ENCODE peak calls at places on chromosomes 11 and 22, in ten cellular contexts. One of them, this sample, is unnamed. For H3K9me3, the result is how much of the 10 kb centered on the place peaks cover.

GRCh38 chr11:116217006-116217405 is 555.8 kb downstream of the BUD13 start:
- DNase-seq in A549: peak
- DNase-seq in K562: peak
- DNase-seq in uterus: no peak
- DNase-seq in endothelial cell of umbilical vein: peak
- DNase-seq in adrenal gland: peak
- DNase-seq in IMR-90: peak
- DNase-seq in stomach: no peak
- DNase-seq in HCT116: peak
- DNase-seq in sigmoid colon: no peak
- DNase-seq in this sample: peak

GRCh38 chr11:123183391-123184099 is 11.5 kb downstream of the CLMP start:
- DNase-seq in adrenal gland: no peak
- DNase-seq in K562: no peak
- DNase-seq in IMR-90: no peak
- DNase-seq in HCT116: no peak
- DNase-seq in A549: no peak
- DNase-seq in uterus: no peak
- DNase-seq in stomach: no peak
- DNase-seq in sigmoid colon: no peak
- DNase-seq in endothelial cell of umbilical vein: no peak
- DNase-seq in this sample: no peak

GRCh38 chr11:60251485-60252207 is 8.7 kb upstream of the MS4A4E start:
- DNase-seq in A549: peak
- DNase-seq in adrenal gland: peak
- DNase-seq in uterus: no peak
- DNase-seq in K562: peak
- DNase-seq in endothelial cell of umbilical vein: peak
- DNase-seq in HCT116: peak
- DNase-seq in IMR-90: no peak
- DNase-seq in sigmoid colon: no peak
- DNase-seq in stomach: no peak
- DNase-seq in this sample: no peak

GRCh38 chr11:124865181-124865901 is at the start of gene ROBO3:
- DNase-seq in adrenal gland: no peak
- DNase-seq in stomach: no peak
- DNase-seq in A549: no peak
- DNase-seq in K562: no peak
- DNase-seq in HCT116: no peak
- DNase-seq in sigmoid colon: peak
- DNase-seq in IMR-90: no peak
- DNase-seq in endothelial cell of umbilical vein: no peak
- DNase-seq in uterus: no peak
- DNase-seq in this sample: no peak

GRCh38 chr11:24344222-24344621 is 152.6 kb upstream of the LUZP2 start:
- DNase-seq in A549: no peak
- DNase-seq in endothelial cell of umbilical vein: no peak
- DNase-seq in stomach: no peak
- DNase-seq in adrenal gland: no peak
- DNase-seq in uterus: no peak
- DNase-seq in K562: no peak
- DNase-seq in IMR-90: no peak
- DNase-seq in HCT116: no peak
- DNase-seq in sigmoid colon: no peak
- DNase-seq in this sample: no peak

GRCh38 chr11:112310414-112310813 is 49.8 kb upstream of the PLET1 start:
- DNase-seq in endothelial cell of umbilical vein: no peak
- DNase-seq in adrenal gland: no peak
- DNase-seq in HCT116: no peak
- DNase-seq in A549: peak
- DNase-seq in stomach: no peak
- DNase-seq in K562: no peak
- DNase-seq in sigmoid colon: no peak
- DNase-seq in uterus: no peak
- DNase-seq in IMR-90: peak
- DNase-seq in this sample: no peak

GRCh38 chr22:24834845-24835570 is 29.0 kb downstream of the SGSM1 start:
- DNase-seq in sigmoid colon: no peak
- DNase-seq in uterus: no peak
- DNase-seq in IMR-90: peak
- DNase-seq in HCT116: peak
- DNase-seq in endothelial cell of umbilical vein: peak
- DNase-seq in adrenal gland: no peak
- DNase-seq in A549: peak
- DNase-seq in K562: no peak
- DNase-seq in stomach: no peak
- DNase-seq in this sample: no peak

GRCh38 chr22:31227186-31227585 is 15.1 kb downstream of the LIMK2 start:
- DNase-seq in HCT116: no peak
- DNase-seq in A549: no peak
- DNase-seq in IMR-90: no peak
- DNase-seq in endothelial cell of umbilical vein: peak
- DNase-seq in adrenal gland: no peak
- DNase-seq in sigmoid colon: no peak
- DNase-seq in K562: no peak
- DNase-seq in uterus: no peak
- DNase-seq in stomach: no peak
- DNase-seq in this sample: no peak

GRCh38 chr11:76770642-76771445 is 12.3 kb upstream of the TSKU start:
- DNase-seq in sigmoid colon: peak
- DNase-seq in K562: no peak
- DNase-seq in stomach: peak
- DNase-seq in IMR-90: peak
- DNase-seq in A549: peak
- DNase-seq in uterus: peak
- DNase-seq in endothelial cell of umbilical vein: no peak
- DNase-seq in adrenal gland: peak
- DNase-seq in HCT116: no peak
- DNase-seq in this sample: peak

GRCh38 chr11:84608788-84609309 is 1018.3 kb downstream of the DLG2 start:
- DNase-seq in endothelial cell of umbilical vein: no peak
- DNase-seq in uterus: no peak
- DNase-seq in A549: no peak
- DNase-seq in HCT116: no peak
- DNase-seq in stomach: no peak
- DNase-seq in K562: no peak
- DNase-seq in adrenal gland: no peak
- DNase-seq in sigmoid colon: no peak
- DNase-seq in IMR-90: no peak
- DNase-seq in this sample: no peak

GRCh38 chr22:35661377-35661937 is 13.2 kb downstream of the APOL6 start:
- DNase-seq in adrenal gland: no peak
- DNase-seq in A549: no peak
- DNase-seq in uterus: no peak
- DNase-seq in HCT116: no peak
- DNase-seq in sigmoid colon: no peak
- DNase-seq in IMR-90: peak
- DNase-seq in endothelial cell of umbilical vein: no peak
- DNase-seq in K562: no peak
- DNase-seq in stomach: no peak
- DNase-seq in this sample: no peak

GRCh38 chr22:35657571-35658312 is 9.5 kb downstream of the APOL6 start:
- DNase-seq in endothelial cell of umbilical vein: no peak
- DNase-seq in adrenal gland: no peak
- DNase-seq in IMR-90: no peak
- DNase-seq in HCT116: no peak
- DNase-seq in sigmoid colon: no peak
- DNase-seq in stomach: no peak
- DNase-seq in A549: no peak
- DNase-seq in K562: no peak
- DNase-seq in uterus: no peak
- DNase-seq in this sample: no peak

GRCh38 chr22:35664955-35665577 is 16.8 kb downstream of the APOL6 start:
- DNase-seq in A549: no peak
- DNase-seq in sigmoid colon: no peak
- DNase-seq in HCT116: no peak
- DNase-seq in IMR-90: no peak
- DNase-seq in uterus: no peak
- DNase-seq in endothelial cell of umbilical vein: no peak
- DNase-seq in adrenal gland: no peak
- DNase-seq in stomach: no peak
- DNase-seq in K562: no peak
- DNase-seq in this sample: no peak

GRCh38 chr22:35663371-35663770 is 15.1 kb downstream of the APOL6 start:
- DNase-seq in stomach: no peak
- DNase-seq in K562: no peak
- DNase-seq in adrenal gland: no peak
- DNase-seq in endothelial cell of umbilical vein: no peak
- DNase-seq in HCT116: no peak
- DNase-seq in A549: no peak
- DNase-seq in sigmoid colon: no peak
- DNase-seq in IMR-90: no peak
- DNase-seq in uterus: no peak
- DNase-seq in this sample: no peak
- H3K9me3 ChIP-seq in stomach: under half
- H3K9me3 ChIP-seq in K562: under half
- H3K9me3 ChIP-seq in adrenal gland: under half
- H3K9me3 ChIP-seq in endothelial cell of umbilical vein: under half
- H3K9me3 ChIP-seq in HCT116: under half
- H3K9me3 ChIP-seq in A549: under half
- H3K9me3 ChIP-seq in sigmoid colon: under half
- H3K9me3 ChIP-seq in IMR-90: under half
- H3K9me3 ChIP-seq in uterus: under half
- H3K9me3 ChIP-seq in this sample: under half

GRCh38 chr11:10567466-10567865 is 999 bp downstream of the LYVE1 start:
- DNase-seq in A549: no peak
- DNase-seq in K562: no peak
- DNase-seq in sigmoid colon: no peak
- DNase-seq in uterus: no peak
- DNase-seq in stomach: no peak
- DNase-seq in HCT116: no peak
- DNase-seq in IMR-90: no peak
- DNase-seq in adrenal gland: no peak
- DNase-seq in endothelial cell of umbilical vein: no peak
- DNase-seq in this sample: no peak

GRCh38 chr11:10565493-10565892 is 3.0 kb downstream of the LYVE1 start:
- DNase-seq in K562: no peak
- DNase-seq in IMR-90: no peak
- DNase-seq in stomach: no peak
- DNase-seq in uterus: no peak
- DNase-seq in A549: no peak
- DNase-seq in endothelial cell of umbilical vein: no peak
- DNase-seq in adrenal gland: no peak
- DNase-seq in sigmoid colon: no peak
- DNase-seq in HCT116: no peak
- DNase-seq in this sample: no peak

GRCh38 chr11:10564692-10565318 is 3.7 kb downstream of the LYVE1 start:
- DNase-seq in A549: no peak
- DNase-seq in sigmoid colon: no peak
- DNase-seq in IMR-90: no peak
- DNase-seq in adrenal gland: peak
- DNase-seq in uterus: no peak
- DNase-seq in stomach: no peak
- DNase-seq in HCT116: no peak
- DNase-seq in endothelial cell of umbilical vein: peak
- DNase-seq in K562: no peak
- DNase-seq in this sample: no peak

GRCh38 chr11:10566257-10566956 is 2.1 kb downstream of the LYVE1 start:
- DNase-seq in K562: no peak
- DNase-seq in adrenal gland: no peak
- DNase-seq in HCT116: no peak
- DNase-seq in IMR-90: no peak
- DNase-seq in sigmoid colon: no peak
- DNase-seq in uterus: no peak
- DNase-seq in endothelial cell of umbilical vein: no peak
- DNase-seq in stomach: no peak
- DNase-seq in A549: no peak
- DNase-seq in this sample: no peak

DNA sequence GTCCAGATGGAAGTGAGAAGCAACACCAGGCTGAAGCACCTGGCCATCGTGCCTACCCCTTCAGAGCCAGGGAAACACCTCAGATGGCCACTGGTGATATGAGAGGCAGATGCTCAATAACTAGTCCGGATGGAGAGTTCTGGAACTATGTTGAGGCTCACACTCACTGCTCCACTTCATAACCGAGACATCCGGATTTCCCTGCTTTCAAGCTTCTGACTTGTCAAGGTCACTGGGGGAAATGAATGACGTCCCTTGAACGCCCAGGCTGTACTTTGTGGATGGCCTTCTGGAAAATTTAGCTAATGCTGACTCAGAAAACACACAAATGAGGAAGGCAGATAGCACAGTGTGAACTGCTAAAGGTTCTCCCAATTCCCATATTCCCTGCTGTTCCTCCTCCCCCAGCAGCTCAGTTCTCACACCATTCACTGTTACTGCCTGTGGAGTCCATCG is at the start of gene LYVE1:
- DNase-seq in IMR-90: no peak
- DNase-seq in stomach: no peak
- DNase-seq in sigmoid colon: peak
- DNase-seq in K562: no peak
- DNase-seq in A549: no peak
- DNase-seq in adrenal gland: peak
- DNase-seq in uterus: no peak
- DNase-seq in endothelial cell of umbilical vein: peak
- DNase-seq in HCT116: no peak
- DNase-seq in this sample: no peak
- TF ChIP-seq POLR2A in IMR-90: no peak
- TF ChIP-seq POLR2A in stomach: no peak
- TF ChIP-seq POLR2A in sigmoid colon: no peak
- TF ChIP-seq POLR2A in K562: no peak
- TF ChIP-seq POLR2A in A549: no peak
- TF ChIP-seq POLR2A in adrenal gland: peak
- TF ChIP-seq POLR2A in uterus: no peak
- TF ChIP-seq POLR2A in endothelial cell of umbilical vein: no peak
- TF ChIP-seq POLR2A in HCT116: no peak
- TF ChIP-seq POLR2A in this sample: no peak

DNA sequence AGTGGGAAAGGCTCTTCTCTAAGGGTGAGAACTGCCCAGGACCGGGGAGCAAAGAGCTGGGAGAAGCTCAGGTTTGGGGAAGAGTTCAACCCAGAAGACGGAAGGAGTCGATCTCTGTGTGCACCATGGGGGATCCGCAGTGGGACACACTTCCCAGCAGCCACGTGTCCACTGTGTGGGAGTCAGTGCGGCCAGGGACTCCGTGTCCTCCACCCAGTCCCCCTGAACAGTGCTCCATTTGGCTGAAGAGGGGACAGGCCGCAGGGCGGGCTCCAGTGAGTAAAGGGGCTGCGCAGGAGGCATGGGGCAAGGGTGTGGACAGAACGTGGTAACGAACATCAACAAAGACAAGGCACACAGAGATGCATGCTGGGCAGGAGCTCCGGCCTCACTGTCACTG is 367.1 kb downstream of the SHANK2 start:
- DNase-seq in A549: no peak
- DNase-seq in K562: no peak
- DNase-seq in IMR-90: no peak
- DNase-seq in HCT116: no peak
- DNase-seq in sigmoid colon: no peak
- DNase-seq in stomach: no peak
- DNase-seq in uterus: no peak
- DNase-seq in adrenal gland: no peak
- DNase-seq in endothelial cell of umbilical vein: no peak
- DNase-seq in this sample: no peak
- H3K9me3 ChIP-seq in A549: under half
- H3K9me3 ChIP-seq in K562: under half
- H3K9me3 ChIP-seq in IMR-90: under half
- H3K9me3 ChIP-seq in HCT116: under half
- H3K9me3 ChIP-seq in sigmoid colon: under half
- H3K9me3 ChIP-seq in stomach: under half
- H3K9me3 ChIP-seq in uterus: under half
- H3K9me3 ChIP-seq in adrenal gland: under half
- H3K9me3 ChIP-seq in endothelial cell of umbilical vein: under half
- H3K9me3 ChIP-seq in this sample: under half

GRCh38 chr11:110125632-110126031 is 32.4 kb downstream of the ZC3H12C start:
- DNase-seq in IMR-90: peak
- DNase-seq in K562: peak
- DNase-seq in endothelial cell of umbilical vein: no peak
- DNase-seq in A549: peak
- DNase-seq in stomach: no peak
- DNase-seq in adrenal gland: peak
- DNase-seq in HCT116: no peak
- DNase-seq in uterus: no peak
- DNase-seq in sigmoid colon: no peak
- DNase-seq in this sample: no peak
- TF ChIP-seq POLR2A in IMR-90: no peak
- TF ChIP-seq POLR2A in K562: no peak
- TF ChIP-seq POLR2A in endothelial cell of umbilical vein: no peak
- TF ChIP-seq POLR2A in A549: no peak
- TF ChIP-seq POLR2A in stomach: no peak
- TF ChIP-seq POLR2A in adrenal gland: no peak
- TF ChIP-seq POLR2A in HCT116: no peak
- TF ChIP-seq POLR2A in uterus: no peak
- TF ChIP-seq POLR2A in sigmoid colon: no peak
- TF ChIP-seq POLR2A in this sample: no peak